ENCODE peak calls at places on chromosomes 5 and 9, in ten cellular contexts. F, A, Z, N, W, Y, M, L, I and U are unnamed samples.

GRCh38 chr9:93493949-93494348 is 40.6 kb upstream of the FAM120AOS start:
- DNase-seq in L (no peak), Y (no peak), I (no peak), A (no peak), W (no peak), M (no peak), N (no peak), Z (no peak), F (no peak), U (no peak)

GRCh38 chr5:138032028-138032571 is 779 bp downstream of the FAM13B start:
- DNase-seq in L (no peak), M (no peak), I (peak), N (peak), F (peak), Z (peak), W (no peak), Y (peak), A (peak), U (peak)

GRCh38 chr5:74950836-74951515 is 84.8 kb upstream of the FAM169A start:
- DNase-seq in M (no peak), W (no peak), L (no peak), Y (no peak), F (no peak), N (no peak), I (no peak), Z (no peak), A (no peak), U (no peak)

GRCh38 chr5:72852356-72852755 is 35.9 kb downstream of the TNPO1 start:
- DNase-seq in F (no peak), M (no peak), I (no peak), N (no peak), A (no peak), L (no peak), Y (no peak), W (no peak), Z (no peak), U (no peak)

GRCh38 chr9:135662758-135663450 is at the start of gene LCN9:
- DNase-seq in I (no peak), Y (peak), W (no peak), L (no peak), Z (no peak), N (peak), A (no peak), M (no peak), F (no peak), U (no peak)

GRCh38 chr9:128937310-128938165 is 9.9 kb downstream of the DOLK start:
- DNase-seq in N (no peak), A (peak), W (no peak), Y (no peak), M (peak), I (no peak), Z (no peak), L (no peak), F (no peak), U (no peak)

GRCh38 chr9:136157477-136158265 is 39.0 kb upstream of the TMEM250 start:
- DNase-seq in Y (no peak), L (no peak), A (no peak), F (no peak), M (no peak), I (no peak), Z (no peak), W (no peak), N (no peak), U (no peak)

GRCh38 chr9:4174781-4175180 is 125.1 kb downstream of the GLIS3 start:
- DNase-seq in N (no peak), F (no peak), A (no peak), M (no peak), W (no peak), Y (no peak), I (no peak), L (no peak), Z (no peak), U (no peak)

GRCh38 chr5:126969548-126969947 is 60.8 kb downstream of the MARCHF3 start:
- DNase-seq in N (no peak), Y (no peak), F (no peak), W (no peak), M (no peak), L (no peak), Z (no peak), A (no peak), I (no peak), U (peak)

GRCh38 chr9:35162605-35163315 is 951 bp downstream of the UNC13B start:
- DNase-seq in L (no peak), A (no peak), N (no peak), Z (no peak), W (no peak), Y (no peak), I (no peak), F (no peak), M (no peak), U (no peak)

GRCh38 chr5:147578228-147579024 is 68.6 kb upstream of the DPYSL3 start:
- DNase-seq in Y (no peak), I (no peak), A (no peak), L (no peak), M (no peak), Z (no peak), W (no peak), N (no peak), F (no peak), U (no peak)

GRCh38 chr5:12672141-12672540 is 767.9 kb upstream of the CTNND2 start:
- DNase-seq in W (no peak), Y (no peak), F (no peak), I (no peak), L (no peak), N (no peak), A (no peak), M (no peak), Z (no peak), U (no peak)

GRCh38 chr5:137035480-137035878 is 463.6 kb downstream of the SPOCK1 start:
- DNase-seq in N (no peak), F (no peak), M (no peak), L (no peak), Z (no peak), I (no peak), A (no peak), W (no peak), Y (no peak), U (no peak)

GRCh38 chr9:132645711-132646110 is 24.1 kb downstream of the DDX31 start:
- DNase-seq in L (no peak), M (no peak), W (no peak), I (no peak), N (no peak), Y (no peak), F (no peak), Z (no peak), A (no peak), U (no peak)

GRCh38 chr5:176704817-176705216 is 57.5 kb downstream of the TSPAN17 start:
- DNase-seq in Z (no peak), N (no peak), M (peak), F (no peak), A (no peak), W (no peak), L (no peak), Y (no peak), I (no peak), U (no peak)

GRCh38 chr9:135524130-135524861 is 3.1 kb downstream of the LCN1 start:
- DNase-seq in I (no peak), F (no peak), A (no peak), N (peak), W (no peak), Z (no peak), Y (no peak), L (no peak), M (peak), U (no peak)